ENCODE peak calls at places on chromosomes 12 and 14, in ten cellular contexts. S, E, A, T, U, F, Y, B, P and O are unnamed samples.

GRCh38 chr12:53230971-53231858 is 794 bp downstream of the RARG start:
- DNase-seq in U (no peak), T (no peak), S (no peak), P (no peak), E (no peak), Y (no peak), F (no peak), A (no peak), B (no peak), O (no peak)

GRCh38 chr14:64210211-64210610 is 84.0 kb downstream of the ESR2 start:
- DNase-seq in B (no peak), Y (no peak), A (no peak), U (no peak), S (no peak), E (no peak), F (peak; percentile 6), P (no peak), T (no peak), O (no peak)

GRCh38 chr14:38882533-38882932 is 220.5 kb downstream of the SEC23A start:
- DNase-seq in B (no peak), Y (no peak), A (no peak), E (no peak), U (no peak), T (no peak), P (no peak), F (peak; percentile 50), S (no peak), O (peak; percentile 63)

GRCh38 chr14:90510208-90510607 is 113.4 kb downstream of the CALM1 start:
- DNase-seq in E (no peak), B (peak; percentile 50), P (no peak), F (no peak), U (no peak), S (peak; percentile 88), A (no peak), Y (no peak), T (peak; percentile 59), O (no peak)

GRCh38 chr12:47744005-47744651 is 14.6 kb downstream of the RAPGEF3 start:
- DNase-seq in U (peak; percentile 46), A (peak; percentile 93), Y (peak; percentile 55), E (no peak), F (no peak), T (peak; percentile 38), B (peak; percentile 68), S (peak; percentile 83), P (no peak), O (no peak)

GRCh38 chr14:61489932-61490331 is 168.6 kb downstream of the PRKCH start:
- DNase-seq in B (peak; percentile 51), T (no peak), A (no peak), F (peak; percentile 67), E (no peak), P (peak; percentile 19), Y (no peak), U (no peak), S (no peak), O (peak; percentile 80)

GRCh38 chr12:76952995-76953394 is 74.2 kb upstream of the CSRP2 start:
- DNase-seq in T (no peak), S (no peak), U (no peak), P (no peak), Y (peak; percentile 14), A (no peak), B (no peak), F (no peak), E (no peak), O (no peak)

GRCh38 chr12:84315926-84316325 is 596.7 kb downstream of the SLC6A15 start:
- DNase-seq in E (no peak), F (no peak), P (no peak), T (no peak), S (no peak), B (no peak), U (no peak), Y (no peak), A (no peak), O (no peak)

GRCh38 chr12:47736877-47737676 is 11.8 kb upstream of the ENDOU start:
- DNase-seq in U (no peak), A (no peak), P (no peak), S (peak; percentile 88), F (peak; percentile 93), B (peak; percentile 87), Y (no peak), T (no peak), E (no peak), O (no peak)

GRCh38 chr12:57887631-57888406 is 41.3 kb upstream of the CTDSP2 start:
- DNase-seq in U (no peak), A (no peak), E (no peak), S (peak; percentile 61), B (peak; percentile 33), F (peak; percentile 77), T (no peak), P (no peak), Y (no peak), O (peak; percentile 71)

GRCh38 chr14:51527073-51527472 is 124.6 kb upstream of the FRMD6 start:
- DNase-seq in S (no peak), U (no peak), P (no peak), A (no peak), E (no peak), F (peak; percentile 83), B (no peak), T (no peak), Y (no peak), O (no peak)

GRCh38 chr12:49020441-49020840 is 1.9 kb upstream of the PRKAG1 start:
- DNase-seq in B (no peak), F (no peak), Y (no peak), U (no peak), S (no peak), E (no peak), T (no peak), P (no peak), A (peak; percentile 28), O (no peak)

GRCh38 chr12:93256258-93256969 is 121.3 kb upstream of the NUDT4 start:
- DNase-seq in F (no peak), U (no peak), S (no peak), T (no peak), P (no peak), E (no peak), A (no peak), B (no peak), Y (no peak), O (no peak)

GRCh38 chr14:23865502-23865901 is 88.1 kb upstream of the DHRS4 start:
- DNase-seq in P (no peak), Y (no peak), T (no peak), B (no peak), S (no peak), U (no peak), A (no peak), F (no peak), E (no peak), O (no peak)

GRCh38 chr12:83893101-83893500 is 1019.5 kb downstream of the SLC6A15 start:
- DNase-seq in A (no peak), E (no peak), B (no peak), U (no peak), P (no peak), Y (no peak), F (peak; percentile 5), S (no peak), T (no peak), O (no peak)

GRCh38 chr12:19574606-19575005 is 135.3 kb downstream of the AEBP2 start:
- DNase-seq in T (no peak), P (no peak), A (no peak), U (no peak), E (no peak), B (no peak), S (no peak), Y (no peak), F (no peak), O (no peak)

GRCh38 chr14:22493143-22493542 is 95.9 kb downstream of the DAD1 start:
- DNase-seq in B (no peak), T (no peak), F (no peak), E (no peak), P (no peak), U (no peak), A (no peak), S (no peak), Y (no peak), O (no peak)

GRCh38 chr14:99755629-99756603 is 37.3 kb upstream of the EML1 start:
- DNase-seq in B (peak; percentile 72), E (no peak), F (peak; percentile 93), A (no peak), Y (no peak), S (peak; percentile 77), P (no peak), U (no peak), T (no peak), O (peak; percentile 46)